ENCODE peak calls at places on chromosome 9, in four cellular contexts. One of them, this sample, is unnamed. For H3K4me1, the result is how much of the 10 kb centered on the place peaks cover.

GRCh38 chr9:13627502-13627901 is 348.0 kb upstream of the MPDZ start:
- DNase-seq in uterus: no peak
- DNase-seq in Peyer's patch: no peak
- DNase-seq in breast epithelium: no peak
- DNase-seq in this sample: no peak

GRCh38 chr9:20148416-20148815 is 359.6 kb upstream of the SLC24A2 start:
- DNase-seq in uterus: no peak
- DNase-seq in Peyer's patch: no peak
- DNase-seq in breast epithelium: no peak
- DNase-seq in this sample: no peak

GRCh38 chr9:79165006-79165405 is 406.8 kb upstream of the TLE4 start:
- DNase-seq in uterus: no peak
- DNase-seq in Peyer's patch: no peak
- DNase-seq in breast epithelium: no peak
- DNase-seq in this sample: no peak

GRCh38 chr9:79431019-79431679 is 140.6 kb upstream of the TLE4 start:
- DNase-seq in uterus: no peak
- DNase-seq in Peyer's patch: no peak
- DNase-seq in breast epithelium: no peak
- DNase-seq in this sample: no peak

GRCh38 chr9:134710271-134710540 is 68.6 kb downstream of the COL5A1 start:
- DNase-seq in uterus: no peak
- DNase-seq in Peyer's patch: no peak
- DNase-seq in breast epithelium: no peak
- DNase-seq in this sample: no peak

GRCh38 chr9:38417003-38417965 is 7.0 kb downstream of the IGFBPL1 start:
- DNase-seq in uterus: no peak
- DNase-seq in Peyer's patch: no peak
- DNase-seq in breast epithelium: no peak
- DNase-seq in this sample: no peak

GRCh38 chr9:92763721-92764380 is 782 bp downstream of the BICD2 start:
- DNase-seq in uterus: no peak
- DNase-seq in Peyer's patch: no peak
- DNase-seq in breast epithelium: no peak
- DNase-seq in this sample: peak

GRCh38 chr9:136059851-136060670 is 35.0 kb downstream of the NACC2 start:
- DNase-seq in uterus: no peak
- DNase-seq in Peyer's patch: peak
- DNase-seq in breast epithelium: peak
- DNase-seq in this sample: no peak

GRCh38 chr9:128152133-128152780 is 3.0 kb downstream of the LCN2 start:
- DNase-seq in uterus: no peak
- DNase-seq in Peyer's patch: peak
- DNase-seq in breast epithelium: no peak
- DNase-seq in this sample: peak

GRCh38 chr9:69877852-69878507 is 57.4 kb downstream of the CFAP95 start:
- DNase-seq in uterus: no peak
- DNase-seq in Peyer's patch: no peak
- DNase-seq in breast epithelium: no peak
- DNase-seq in this sample: no peak

GRCh38 chr9:133263557-133263956 is 11.4 kb downstream of the ABO start:
- DNase-seq in uterus: no peak
- DNase-seq in Peyer's patch: no peak
- DNase-seq in breast epithelium: no peak
- DNase-seq in this sample: no peak

GRCh38 chr9:88403340-88403739 is 15.1 kb downstream of the SPIN1 start:
- DNase-seq in uterus: no peak
- DNase-seq in Peyer's patch: no peak
- DNase-seq in breast epithelium: no peak
- DNase-seq in this sample: no peak

GRCh38 chr9:27118916-27119315 is 9.9 kb downstream of the TEK start:
- DNase-seq in uterus: no peak
- DNase-seq in Peyer's patch: no peak
- DNase-seq in breast epithelium: no peak
- DNase-seq in this sample: no peak
- H3K27ac ChIP-seq in uterus: no peak
- H3K27ac ChIP-seq in Peyer's patch: no peak
- H3K27ac ChIP-seq in breast epithelium: peak
- H3K27ac ChIP-seq in this sample: peak

GRCh38 chr9:35112257-35113020 is 3.2 kb downstream of the ATOSB start:
- DNase-seq in uterus: no peak
- DNase-seq in Peyer's patch: no peak
- DNase-seq in breast epithelium: no peak
- DNase-seq in this sample: no peak
- H3K4me1 ChIP-seq in uterus: under half
- H3K4me1 ChIP-seq in Peyer's patch: under half
- H3K4me1 ChIP-seq in breast epithelium: under half
- H3K4me1 ChIP-seq in this sample: half or more

DNA sequence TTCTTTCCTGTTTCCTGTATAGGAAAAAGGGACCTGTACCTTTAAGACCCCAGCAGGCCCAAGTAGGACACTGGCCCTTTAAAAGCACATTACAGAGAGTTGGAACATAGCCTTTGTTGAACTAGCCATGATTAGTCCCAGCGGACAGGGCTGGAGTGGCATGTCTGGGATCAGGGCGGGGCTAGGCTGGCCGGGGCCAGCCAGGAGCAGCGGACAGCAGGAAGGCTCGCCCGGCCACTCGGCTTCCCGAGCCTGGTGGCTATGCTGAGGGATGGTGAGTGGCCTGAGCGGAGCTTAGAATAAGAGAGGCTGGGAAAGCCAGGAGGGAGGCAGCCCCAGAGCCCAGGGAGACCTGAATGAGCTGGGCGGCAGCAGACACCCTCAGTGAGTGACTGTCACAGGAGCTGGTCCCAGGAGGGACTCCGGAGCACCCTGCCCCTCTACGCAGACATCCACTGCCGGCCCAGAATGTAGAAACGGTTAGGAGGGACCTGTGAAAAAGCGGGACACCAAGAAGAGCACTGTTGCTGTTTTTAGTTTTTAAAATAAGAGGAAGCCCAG is 92.1 kb downstream of the DAB2IP start:
- DNase-seq in uterus: peak
- DNase-seq in Peyer's patch: peak
- DNase-seq in breast epithelium: peak
- DNase-seq in this sample: peak
- TF ChIP-seq POLR2A in uterus: no peak
- TF ChIP-seq POLR2A in Peyer's patch: peak
- TF ChIP-seq POLR2A in breast epithelium: no peak
- TF ChIP-seq POLR2A in this sample: no peak

GRCh38 chr9:75979362-75979761 is 88.9 kb downstream of the PCSK5 start:
- DNase-seq in uterus: no peak
- DNase-seq in Peyer's patch: no peak
- DNase-seq in breast epithelium: no peak
- DNase-seq in this sample: no peak

GRCh38 chr9:75985515-75985914 is 95.0 kb downstream of the PCSK5 start:
- DNase-seq in uterus: no peak
- DNase-seq in Peyer's patch: no peak
- DNase-seq in breast epithelium: no peak
- DNase-seq in this sample: no peak

GRCh38 chr9:75988663-75989062 is 98.2 kb downstream of the PCSK5 start:
- DNase-seq in uterus: no peak
- DNase-seq in Peyer's patch: no peak
- DNase-seq in breast epithelium: no peak
- DNase-seq in this sample: no peak

GRCh38 chr9:75983320-75983719 is 92.8 kb downstream of the PCSK5 start:
- DNase-seq in uterus: no peak
- DNase-seq in Peyer's patch: no peak
- DNase-seq in breast epithelium: no peak
- DNase-seq in this sample: no peak
- H3K27ac ChIP-seq in uterus: no peak
- H3K27ac ChIP-seq in Peyer's patch: no peak
- H3K27ac ChIP-seq in breast epithelium: no peak
- H3K27ac ChIP-seq in this sample: no peak

GRCh38 chr9:111076043-111076442 is 37.8 kb upstream of the LPAR1 start:
- DNase-seq in uterus: no peak
- DNase-seq in Peyer's patch: no peak
- DNase-seq in breast epithelium: no peak
- DNase-seq in this sample: no peak
- H3K4me1 ChIP-seq in uterus: under half
- H3K4me1 ChIP-seq in Peyer's patch: under half
- H3K4me1 ChIP-seq in breast epithelium: under half
- H3K4me1 ChIP-seq in this sample: under half

GRCh38 chr9:36923025-36923625 is 110.9 kb downstream of the PAX5 start:
- DNase-seq in uterus: no peak
- DNase-seq in Peyer's patch: no peak
- DNase-seq in breast epithelium: no peak
- DNase-seq in this sample: no peak
- TF ChIP-seq POLR2A in uterus: no peak
- TF ChIP-seq POLR2A in Peyer's patch: no peak
- TF ChIP-seq POLR2A in breast epithelium: no peak
- TF ChIP-seq POLR2A in this sample: no peak

GRCh38 chr9:124625084-124625483 is 117.9 kb upstream of the NR5A1 start:
- DNase-seq in uterus: no peak
- DNase-seq in Peyer's patch: no peak
- DNase-seq in breast epithelium: no peak
- DNase-seq in this sample: no peak
- H3K27ac ChIP-seq in uterus: no peak
- H3K27ac ChIP-seq in Peyer's patch: no peak
- H3K27ac ChIP-seq in breast epithelium: no peak
- H3K27ac ChIP-seq in this sample: no peak

GRCh38 chr9:73152445-73152844 is 780 bp downstream of the ANXA1 start:
- DNase-seq in uterus: no peak
- DNase-seq in Peyer's patch: no peak
- DNase-seq in breast epithelium: no peak
- DNase-seq in this sample: no peak
- H3K4me1 ChIP-seq in uterus: under half
- H3K4me1 ChIP-seq in Peyer's patch: under half
- H3K4me1 ChIP-seq in breast epithelium: under half
- H3K4me1 ChIP-seq in this sample: under half

GRCh38 chr9:115548826-115549225 is 430.9 kb upstream of the TNC start:
- DNase-seq in uterus: no peak
- DNase-seq in Peyer's patch: no peak
- DNase-seq in breast epithelium: no peak
- DNase-seq in this sample: no peak

GRCh38 chr9:115556432-115556831 is 438.5 kb upstream of the TNC start:
- DNase-seq in uterus: no peak
- DNase-seq in Peyer's patch: no peak
- DNase-seq in breast epithelium: no peak
- DNase-seq in this sample: no peak

GRCh38 chr9:115553082-115553481 is 435.1 kb upstream of the TNC start:
- DNase-seq in uterus: no peak
- DNase-seq in Peyer's patch: no peak
- DNase-seq in breast epithelium: no peak
- DNase-seq in this sample: no peak

DNA sequence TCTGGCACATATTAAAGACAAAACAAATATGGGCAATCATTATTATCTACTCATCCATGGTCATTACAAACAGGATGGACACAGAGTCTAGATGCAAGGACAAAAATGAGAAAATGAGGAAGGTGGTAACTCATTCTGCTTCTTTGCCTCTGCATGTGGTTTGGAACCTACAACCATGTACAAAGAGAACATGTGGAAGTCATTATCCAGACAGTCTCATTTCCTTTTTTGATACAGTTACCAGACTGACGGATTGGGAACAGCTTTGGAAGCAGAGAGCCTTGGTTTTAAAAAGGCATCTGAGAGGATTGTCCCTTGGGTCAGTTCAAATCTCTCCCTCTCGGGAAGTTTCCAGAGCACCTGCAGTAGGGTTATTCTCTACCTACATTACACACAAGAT is 433.4 kb upstream of the TNC start:
- DNase-seq in uterus: no peak
- DNase-seq in Peyer's patch: no peak
- DNase-seq in breast epithelium: no peak
- DNase-seq in this sample: no peak
- TF ChIP-seq POLR2A in uterus: no peak
- TF ChIP-seq POLR2A in Peyer's patch: no peak
- TF ChIP-seq POLR2A in breast epithelium: no peak
- TF ChIP-seq POLR2A in this sample: no peak